ENCODE peak calls at places on chromosomes 2 and 18, in seven cellular contexts. One of them, this sample, is unnamed.

GRCh38 chr2:241965931-241966412 is 96.4 kb downstream of the RTP5 start:
- DNase-seq in K562: peak; percentile 63
- DNase-seq in GM12878: peak; percentile 65
- DNase-seq in HCT116: peak; percentile 71
- DNase-seq in H1: no peak
- DNase-seq in HepG2: peak; percentile 18
- DNase-seq in SK-N-SH: no peak
- DNase-seq in this sample: no peak

GRCh38 chr2:171522804-171523338 is 597 bp downstream of the CYBRD1 start:
- DNase-seq in K562: peak; percentile 64
- DNase-seq in GM12878: no peak
- DNase-seq in HCT116: no peak
- DNase-seq in H1: no peak
- DNase-seq in HepG2: no peak
- DNase-seq in SK-N-SH: no peak
- DNase-seq in this sample: no peak

GRCh38 chr2:41194235-41194634 is 742.3 kb upstream of the SLC8A1 start:
- DNase-seq in K562: no peak
- DNase-seq in GM12878: no peak
- DNase-seq in HCT116: no peak
- DNase-seq in H1: no peak
- DNase-seq in HepG2: peak; percentile 12
- DNase-seq in SK-N-SH: peak; percentile 27
- DNase-seq in this sample: no peak

GRCh38 chr2:222292113-222292737 is 6.6 kb downstream of the PAX3 start:
- DNase-seq in K562: no peak
- DNase-seq in GM12878: no peak
- DNase-seq in HCT116: no peak
- DNase-seq in H1: no peak
- DNase-seq in HepG2: no peak
- DNase-seq in SK-N-SH: no peak
- DNase-seq in this sample: no peak

GRCh38 chr18:79401494-79402208 is 5.9 kb downstream of the NFATC1 start:
- DNase-seq in K562: no peak
- DNase-seq in GM12878: no peak
- DNase-seq in HCT116: no peak
- DNase-seq in H1: no peak
- DNase-seq in HepG2: no peak
- DNase-seq in SK-N-SH: no peak
- DNase-seq in this sample: no peak

GRCh38 chr18:12406376-12407111 is 1.2 kb upstream of the PRELID3A start:
- DNase-seq in K562: no peak
- DNase-seq in GM12878: no peak
- DNase-seq in HCT116: no peak
- DNase-seq in H1: no peak
- DNase-seq in HepG2: no peak
- DNase-seq in SK-N-SH: no peak
- DNase-seq in this sample: no peak

GRCh38 chr2:102801098-102801718 is 39.4 kb downstream of the TMEM182 start:
- DNase-seq in K562: peak; percentile 25
- DNase-seq in GM12878: no peak
- DNase-seq in HCT116: peak; percentile 40
- DNase-seq in H1: no peak
- DNase-seq in HepG2: no peak
- DNase-seq in SK-N-SH: no peak
- DNase-seq in this sample: peak; percentile 36

GRCh38 chr2:39679805-39680204 is 14.1 kb downstream of the TMEM178A start:
- DNase-seq in K562: no peak
- DNase-seq in GM12878: no peak
- DNase-seq in HCT116: no peak
- DNase-seq in H1: no peak
- DNase-seq in HepG2: no peak
- DNase-seq in SK-N-SH: no peak
- DNase-seq in this sample: no peak

GRCh38 chr2:16818203-16818556 is 152.5 kb upstream of the CYRIA start:
- DNase-seq in K562: no peak
- DNase-seq in GM12878: no peak
- DNase-seq in HCT116: no peak
- DNase-seq in H1: no peak
- DNase-seq in HepG2: no peak
- DNase-seq in SK-N-SH: no peak
- DNase-seq in this sample: no peak

GRCh38 chr18:43869451-43870008 is 592.2 kb upstream of the SYT4 start:
- DNase-seq in K562: no peak
- DNase-seq in GM12878: no peak
- DNase-seq in HCT116: no peak
- DNase-seq in H1: no peak
- DNase-seq in HepG2: no peak
- DNase-seq in SK-N-SH: no peak
- DNase-seq in this sample: peak; percentile 80

GRCh38 chr18:8708670-8709069 is 3.3 kb downstream of the MTCL1 start:
- DNase-seq in K562: no peak
- DNase-seq in GM12878: no peak
- DNase-seq in HCT116: no peak
- DNase-seq in H1: no peak
- DNase-seq in HepG2: no peak
- DNase-seq in SK-N-SH: no peak
- DNase-seq in this sample: no peak

GRCh38 chr18:42429208-42429607 is 474.2 kb downstream of the PIK3C3 start:
- DNase-seq in K562: no peak
- DNase-seq in GM12878: no peak
- DNase-seq in HCT116: no peak
- DNase-seq in H1: no peak
- DNase-seq in HepG2: no peak
- DNase-seq in SK-N-SH: no peak
- DNase-seq in this sample: no peak

GRCh38 chr2:175373001-175373727 is 191.7 kb upstream of the ATP5MC3 start:
- DNase-seq in K562: no peak
- DNase-seq in GM12878: no peak
- DNase-seq in HCT116: no peak
- DNase-seq in H1: no peak
- DNase-seq in HepG2: peak; percentile 31
- DNase-seq in SK-N-SH: no peak
- DNase-seq in this sample: no peak

GRCh38 chr18:37564796-37565137 is 831 bp downstream of the CELF4 start:
- DNase-seq in K562: peak; percentile 49
- DNase-seq in GM12878: no peak
- DNase-seq in HCT116: no peak
- DNase-seq in H1: peak; percentile 92
- DNase-seq in HepG2: no peak
- DNase-seq in SK-N-SH: peak; percentile 52
- DNase-seq in this sample: peak; percentile 70

GRCh38 chr2:21415234-21415633 is 291.5 kb downstream of the TDRD15 start:
- DNase-seq in K562: peak; percentile 7
- DNase-seq in GM12878: no peak
- DNase-seq in HCT116: no peak
- DNase-seq in H1: no peak
- DNase-seq in HepG2: peak; percentile 23
- DNase-seq in SK-N-SH: peak; percentile 36
- DNase-seq in this sample: no peak

GRCh38 chr2:241999184-241999583 is 129.7 kb downstream of the RTP5 start:
- DNase-seq in K562: no peak
- DNase-seq in GM12878: no peak
- DNase-seq in HCT116: no peak
- DNase-seq in H1: no peak
- DNase-seq in HepG2: no peak
- DNase-seq in SK-N-SH: no peak
- DNase-seq in this sample: no peak

GRCh38 chr2:228827056-228827455 is 444.0 kb downstream of the PID1 start:
- DNase-seq in K562: no peak
- DNase-seq in GM12878: no peak
- DNase-seq in HCT116: no peak
- DNase-seq in H1: no peak
- DNase-seq in HepG2: no peak
- DNase-seq in SK-N-SH: peak; percentile 33
- DNase-seq in this sample: no peak

DNA sequence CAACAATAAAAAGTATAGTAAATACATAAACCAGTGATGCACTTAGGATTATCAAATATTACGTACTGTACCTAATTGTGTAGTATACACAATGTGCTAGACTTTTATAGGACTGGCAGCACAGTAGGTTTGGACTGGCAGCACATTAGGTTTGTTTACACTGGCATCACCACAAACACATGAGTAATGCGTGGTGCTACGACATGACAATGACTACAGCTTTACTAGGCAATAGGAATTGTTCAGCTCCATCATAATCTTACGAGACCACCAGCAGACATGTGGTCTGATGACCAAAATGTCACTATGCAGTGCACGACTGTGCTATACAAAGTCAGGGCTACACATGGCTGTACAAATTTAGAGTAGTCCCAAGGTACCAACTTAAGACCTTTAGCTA is 2.3 kb downstream of the MBOAT2 start:
- DNase-seq in K562: no peak
- DNase-seq in GM12878: no peak
- DNase-seq in HCT116: no peak
- DNase-seq in H1: no peak
- DNase-seq in HepG2: no peak
- DNase-seq in SK-N-SH: no peak
- DNase-seq in this sample: no peak
- TF ChIP-seq JUND in K562: no peak
- TF ChIP-seq JUND in GM12878: no peak
- TF ChIP-seq JUND in HCT116: peak; percentile 8
- TF ChIP-seq JUND in H1: no peak
- TF ChIP-seq JUND in HepG2: no peak
- TF ChIP-seq JUND in SK-N-SH: no peak
- TF ChIP-seq JUND in this sample: no peak

GRCh38 chr18:11002277-11002676 is 147.1 kb downstream of the PIEZO2 start:
- DNase-seq in K562: no peak
- DNase-seq in GM12878: no peak
- DNase-seq in HCT116: no peak
- DNase-seq in H1: no peak
- DNase-seq in HepG2: peak; percentile 79
- DNase-seq in SK-N-SH: no peak
- DNase-seq in this sample: no peak

GRCh38 chr18:11004951-11005350 is 144.4 kb downstream of the PIEZO2 start:
- DNase-seq in K562: no peak
- DNase-seq in GM12878: no peak
- DNase-seq in HCT116: no peak
- DNase-seq in H1: no peak
- DNase-seq in HepG2: no peak
- DNase-seq in SK-N-SH: no peak
- DNase-seq in this sample: no peak

GRCh38 chr18:11005528-11005927 is 143.8 kb downstream of the PIEZO2 start:
- DNase-seq in K562: no peak
- DNase-seq in GM12878: peak; percentile 58
- DNase-seq in HCT116: no peak
- DNase-seq in H1: no peak
- DNase-seq in HepG2: peak; percentile 99
- DNase-seq in SK-N-SH: no peak
- DNase-seq in this sample: no peak

GRCh38 chr18:11002796-11003195 is 146.6 kb downstream of the PIEZO2 start:
- DNase-seq in K562: no peak
- DNase-seq in GM12878: no peak
- DNase-seq in HCT116: no peak
- DNase-seq in H1: no peak
- DNase-seq in HepG2: no peak
- DNase-seq in SK-N-SH: no peak
- DNase-seq in this sample: no peak

GRCh38 chr18:11004294-11004693 is 145.1 kb downstream of the PIEZO2 start:
- DNase-seq in K562: no peak
- DNase-seq in GM12878: peak; percentile 54
- DNase-seq in HCT116: no peak
- DNase-seq in H1: no peak
- DNase-seq in HepG2: no peak
- DNase-seq in SK-N-SH: no peak
- DNase-seq in this sample: no peak
- TF ChIP-seq JUND in K562: no peak
- TF ChIP-seq JUND in GM12878: peak; percentile 81
- TF ChIP-seq JUND in HCT116: no peak
- TF ChIP-seq JUND in H1: no peak
- TF ChIP-seq JUND in HepG2: no peak
- TF ChIP-seq JUND in SK-N-SH: no peak
- TF ChIP-seq JUND in this sample: no peak

GRCh38 chr2:127181851-127182250 is 38.2 kb downstream of the CYP27C1 start:
- DNase-seq in K562: no peak
- DNase-seq in GM12878: no peak
- DNase-seq in HCT116: no peak
- DNase-seq in H1: no peak
- DNase-seq in HepG2: no peak
- DNase-seq in SK-N-SH: no peak
- DNase-seq in this sample: no peak
- TF ChIP-seq JUND in K562: no peak
- TF ChIP-seq JUND in GM12878: no peak
- TF ChIP-seq JUND in HCT116: no peak
- TF ChIP-seq JUND in H1: no peak
- TF ChIP-seq JUND in HepG2: no peak
- TF ChIP-seq JUND in SK-N-SH: no peak
- TF ChIP-seq JUND in this sample: no peak

GRCh38 chr2:236642125-236642524 is 72.5 kb downstream of the ACKR3 start:
- DNase-seq in K562: no peak
- DNase-seq in GM12878: no peak
- DNase-seq in HCT116: no peak
- DNase-seq in H1: no peak
- DNase-seq in HepG2: no peak
- DNase-seq in SK-N-SH: no peak
- DNase-seq in this sample: no peak

GRCh38 chr2:236644067-236644466 is 74.4 kb downstream of the ACKR3 start:
- DNase-seq in K562: no peak
- DNase-seq in GM12878: no peak
- DNase-seq in HCT116: no peak
- DNase-seq in H1: no peak
- DNase-seq in HepG2: no peak
- DNase-seq in SK-N-SH: no peak
- DNase-seq in this sample: no peak

GRCh38 chr2:236641051-236641450 is 71.4 kb downstream of the ACKR3 start:
- DNase-seq in K562: no peak
- DNase-seq in GM12878: no peak
- DNase-seq in HCT116: no peak
- DNase-seq in H1: no peak
- DNase-seq in HepG2: no peak
- DNase-seq in SK-N-SH: no peak
- DNase-seq in this sample: no peak

GRCh38 chr2:236643480-236643879 is 73.9 kb downstream of the ACKR3 start:
- DNase-seq in K562: no peak
- DNase-seq in GM12878: no peak
- DNase-seq in HCT116: no peak
- DNase-seq in H1: no peak
- DNase-seq in HepG2: no peak
- DNase-seq in SK-N-SH: no peak
- DNase-seq in this sample: no peak

DNA sequence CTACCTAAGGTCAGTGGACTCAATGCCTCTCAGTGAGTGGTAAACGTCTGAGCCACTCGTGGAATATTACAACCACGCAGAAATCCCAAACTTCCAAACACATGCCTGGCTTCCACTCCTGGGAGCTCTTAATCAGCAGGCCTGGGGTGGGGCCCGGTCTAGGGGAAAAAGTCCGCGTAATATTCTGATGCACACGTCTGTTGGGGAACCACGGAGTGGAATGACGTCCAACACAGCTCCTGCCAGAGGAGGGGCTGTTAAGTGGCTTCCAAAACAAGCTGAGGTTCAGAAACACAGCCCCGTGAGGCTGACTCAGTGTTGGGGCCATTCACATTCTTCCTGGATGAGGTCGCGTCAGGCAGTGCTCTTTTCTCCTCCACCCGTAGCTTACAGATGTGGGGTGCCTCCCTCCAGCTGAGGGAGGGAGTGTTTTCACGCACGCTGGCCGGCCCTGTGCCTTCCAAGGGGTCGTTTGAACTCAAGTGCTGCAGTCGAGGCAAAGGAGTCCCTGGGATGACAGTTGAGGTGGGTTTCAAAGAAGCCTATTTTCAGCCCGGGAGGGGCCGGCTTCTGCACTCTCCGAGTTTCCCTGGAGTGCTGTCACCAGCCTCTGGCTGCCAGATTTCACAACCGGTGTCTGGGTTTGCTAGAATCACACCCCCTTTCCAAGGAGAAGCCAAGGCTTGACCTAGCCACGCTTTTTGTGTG is 73.1 kb downstream of the ACKR3 start:
- DNase-seq in K562: no peak
- DNase-seq in GM12878: no peak
- DNase-seq in HCT116: no peak
- DNase-seq in H1: no peak
- DNase-seq in HepG2: peak; percentile 18
- DNase-seq in SK-N-SH: no peak
- DNase-seq in this sample: no peak
- TF ChIP-seq JUND in K562: no peak
- TF ChIP-seq JUND in GM12878: no peak
- TF ChIP-seq JUND in HCT116: no peak
- TF ChIP-seq JUND in H1: peak; percentile 69
- TF ChIP-seq JUND in HepG2: no peak
- TF ChIP-seq JUND in SK-N-SH: peak; percentile 23
- TF ChIP-seq JUND in this sample: no peak

This sample was measured in T47D.